ENCODE peak calls at places on chromosomes 12 and 14, in five cellular contexts. F, U, M, I and T are unnamed samples.

GRCh38 chr14:95679148-95679547 is 7.1 kb upstream of the TCL1B start:
- DNase-seq in F (no peak), U (no peak), M (no peak), I (no peak), T (no peak)

GRCh38 chr14:64549805-64550538 is at the start of gene PPP1R36:
- DNase-seq in F (no peak), U (no peak), M (no peak), I (peak), T (no peak)

GRCh38 chr12:99852666-99853065 is 132.1 kb downstream of the ANKS1B start:
- DNase-seq in F (no peak), U (no peak), M (no peak), I (no peak), T (no peak)

GRCh38 chr14:95098984-95099599 is 58.2 kb downstream of the DICER1 start:
- DNase-seq in F (peak), U (peak), M (peak), I (peak), T (peak)

GRCh38 chr14:72810201-72810600 is 83.7 kb downstream of the DPF3 start:
- DNase-seq in F (no peak), U (no peak), M (peak), I (no peak), T (no peak)

GRCh38 chr12:21248679-21249078 is 86.0 kb downstream of the SLCO1A2 start:
- DNase-seq in F (no peak), U (no peak), M (no peak), I (no peak), T (no peak)

GRCh38 chr12:22064968-22065367 is 18.9 kb downstream of the CMAS start:
- DNase-seq in F (no peak), U (no peak), M (no peak), I (no peak), T (no peak)

GRCh38 chr12:24255920-24256635 is 306.6 kb upstream of the SOX5 start:
- DNase-seq in F (no peak), U (no peak), M (no peak), I (no peak), T (no peak)

GRCh38 chr12:132400011-132400641 is 70.7 kb upstream of the GALNT9 start:
- DNase-seq in F (no peak), U (no peak), M (no peak), I (no peak), T (no peak)

GRCh38 chr14:30906752-30907658 is 32.6 kb downstream of the COCH start:
- DNase-seq in F (no peak), U (no peak), M (no peak), I (no peak), T (no peak)

GRCh38 chr12:128662106-128662505 is 161.7 kb downstream of the SLC15A4 start:
- DNase-seq in F (no peak), U (no peak), M (no peak), I (no peak), T (no peak)

GRCh38 chr12:89087149-89087834 is 265.0 kb downstream of the DUSP6 start:
- DNase-seq in F (no peak), U (no peak), M (no peak), I (no peak), T (no peak)

GRCh38 chr12:52862023-52862422 is 13.2 kb upstream of the KRT78 start:
- DNase-seq in F (no peak), U (no peak), M (no peak), I (no peak), T (no peak)

GRCh38 chr12:81798294-81798693 is 39.1 kb upstream of the PPFIA2 start:
- DNase-seq in F (no peak), U (no peak), M (no peak), I (no peak), T (no peak)

GRCh38 chr12:111607239-111607638 is 8.1 kb upstream of the ATXN2 start:
- DNase-seq in F (no peak), U (no peak), M (no peak), I (no peak), T (no peak)

GRCh38 chr12:128671528-128672042 is 152.2 kb downstream of the SLC15A4 start:
- DNase-seq in F (no peak), U (no peak), M (no peak), I (no peak), T (no peak)

GRCh38 chr14:46352876-46353275 is 298.7 kb downstream of the RPL10L start:
- DNase-seq in F (no peak), U (no peak), M (no peak), I (no peak), T (no peak)

GRCh38 chr12:93591137-93591868 is 18.8 kb downstream of the SOCS2 start:
- DNase-seq in F (peak), U (peak), M (no peak), I (peak), T (peak)

GRCh38 chr14:53723221-53723620 is 233.4 kb downstream of the BMP4 start:
- DNase-seq in F (no peak), U (no peak), M (no peak), I (no peak), T (no peak)

GRCh38 chr14:81478446-81478845 is 55.2 kb downstream of the SEL1L start:
- DNase-seq in F (no peak), U (no peak), M (no peak), I (no peak), T (no peak)

GRCh38 chr14:62914025-62914424 is 131.2 kb downstream of the KCNH5 start:
- DNase-seq in F (peak), U (peak), M (no peak), I (no peak), T (no peak)

GRCh38 chr12:65868133-65868705 is 43.9 kb downstream of the HMGA2 start:
- DNase-seq in F (peak), U (peak), M (no peak), I (no peak), T (no peak)

GRCh38 chr14:104196461-104197180 is 58.2 kb downstream of the KIF26A start:
- DNase-seq in F (no peak), U (no peak), M (no peak), I (no peak), T (no peak)

DNA sequence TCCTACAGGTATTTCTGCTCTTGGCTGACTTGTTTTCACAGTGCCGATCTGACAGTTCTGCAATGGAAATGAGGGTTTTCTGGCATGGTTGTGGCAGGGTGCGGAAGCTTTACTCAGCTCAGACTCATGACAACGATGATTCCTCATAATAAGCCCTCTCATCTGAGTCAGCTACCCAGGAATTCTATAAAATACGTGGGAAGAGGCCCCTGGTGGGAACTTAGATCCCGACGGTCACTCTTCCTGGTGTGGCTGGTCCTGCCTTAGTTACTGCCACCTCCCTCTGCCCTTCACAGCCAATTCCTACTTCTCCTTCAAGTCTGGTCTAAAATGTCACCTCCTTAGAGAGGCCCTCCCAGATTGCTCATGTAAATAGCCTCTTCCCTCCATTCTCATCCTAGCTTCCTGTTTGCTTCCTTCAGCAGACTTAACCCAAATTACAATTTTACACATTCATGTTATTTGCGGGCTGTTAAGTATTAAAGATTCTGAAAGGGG is 104.2 kb upstream of the MAP1LC3B2 start:
- DNase-seq in F (peak), U (peak), M (no peak), I (no peak), T (no peak)
- H3K27ac ChIP-seq in F (peak), U (peak), M (no peak), I (peak), T (peak)

GRCh38 chr14:67237591-67237990 is 3.6 kb upstream of the PALS1 start:
- DNase-seq in F (no peak), U (no peak), M (no peak), I (no peak), T (no peak)

GRCh38 chr14:67239582-67239981 is 1.7 kb upstream of the PALS1 start:
- DNase-seq in F (no peak), U (no peak), M (no peak), I (no peak), T (no peak)

GRCh38 chr14:67241416-67242362 is at the start of gene PALS1:
- DNase-seq in F (peak), U (peak), M (no peak), I (peak), T (peak)

GRCh38 chr14:67240978-67241415 is 238 bp upstream of the PALS1 start:
- DNase-seq in F (peak), U (peak), M (peak), I (peak), T (peak)

DNA sequence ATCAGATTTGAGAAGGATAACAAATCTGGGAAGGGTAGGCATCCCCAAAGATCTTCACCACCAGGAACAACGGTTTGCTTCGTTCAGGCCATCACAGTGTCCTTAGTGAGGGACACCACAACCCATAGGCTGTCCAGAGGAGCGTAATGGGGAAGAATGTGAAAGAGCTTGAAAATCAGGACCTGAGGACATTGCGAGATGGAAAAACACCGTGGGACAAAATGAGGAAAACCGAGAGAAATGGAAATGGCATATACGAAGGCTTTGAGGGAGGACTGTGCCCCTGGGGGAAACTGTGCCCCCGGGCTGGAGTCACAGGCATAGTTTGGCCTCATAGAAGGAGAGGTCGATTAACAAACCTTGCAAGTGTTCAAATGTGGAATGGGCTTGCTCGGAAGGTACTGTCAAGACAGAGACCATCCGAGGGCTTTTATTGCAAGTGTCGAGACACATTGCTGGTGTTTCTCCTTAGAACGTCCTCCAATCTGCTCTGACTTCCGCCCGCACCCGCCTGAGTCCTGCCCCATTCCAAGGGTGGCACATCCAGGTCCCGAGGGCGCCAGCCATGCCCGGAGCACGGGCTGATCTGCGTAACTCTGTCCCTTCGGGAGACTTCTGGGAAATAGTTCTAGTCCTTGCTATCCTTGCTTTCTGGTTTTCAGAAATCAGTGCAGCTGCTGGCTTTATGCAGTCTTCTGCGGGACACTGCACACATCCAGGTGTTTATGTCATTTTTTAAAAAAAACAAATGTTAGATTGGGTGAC is 885 bp upstream of the PALS1 start:
- DNase-seq in F (no peak), U (peak), M (peak), I (peak), T (no peak)
- H3K27ac ChIP-seq in F (peak), U (peak), M (no peak), I (peak), T (peak)

GRCh38 chr14:23286020-23286903 is at the start of gene HOMEZ:
- DNase-seq in F (peak), U (peak), M (peak), I (peak), T (peak)

GRCh38 chr14:23281247-23281646 is 4.7 kb downstream of the HOMEZ start:
- DNase-seq in F (no peak), U (no peak), M (no peak), I (no peak), T (no peak)

GRCh38 chr14:23286904-23287479 is 1.1 kb upstream of the HOMEZ start:
- DNase-seq in F (no peak), U (no peak), M (no peak), I (no peak), T (no peak)

GRCh38 chr14:23284654-23285529 is 1.0 kb downstream of the HOMEZ start:
- DNase-seq in F (no peak), U (peak), M (no peak), I (no peak), T (no peak)

DNA sequence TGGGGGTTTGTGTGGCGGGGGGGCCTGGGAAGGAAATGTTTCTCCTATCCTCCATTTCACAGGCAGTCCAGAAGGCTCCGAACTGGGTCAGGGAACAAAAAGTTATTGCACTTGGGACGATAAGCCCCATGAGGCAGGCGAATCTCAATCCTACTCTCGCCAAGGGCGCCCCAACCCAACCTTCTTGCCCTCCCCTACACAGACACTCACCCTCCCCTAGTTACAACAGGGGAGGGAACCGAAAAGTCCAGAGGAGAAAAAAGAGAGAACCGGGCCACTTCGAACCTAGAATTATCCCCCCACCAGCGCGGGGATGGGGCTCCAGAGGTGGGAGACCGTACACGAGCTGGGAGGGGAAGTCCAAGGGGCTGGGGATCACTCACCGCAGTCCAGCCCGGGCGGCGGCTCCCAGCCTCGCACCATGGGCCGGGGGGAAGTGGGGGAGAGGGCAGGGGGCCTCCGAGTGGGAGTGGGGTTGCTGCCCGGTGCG is 357 bp downstream of the HOMEZ start:
- DNase-seq in F (no peak), U (peak), M (peak), I (no peak), T (no peak)
- H3K27ac ChIP-seq in F (no peak), U (peak), M (peak), I (peak), T (peak)

GRCh38 chr12:27018071-27018470 is 3.9 kb upstream of the TM7SF3 start:
- DNase-seq in F (no peak), U (no peak), M (no peak), I (no peak), T (peak)

GRCh38 chr12:27014859-27015729 is 910 bp upstream of the TM7SF3 start:
- DNase-seq in F (no peak), U (no peak), M (no peak), I (no peak), T (no peak)

GRCh38 chr12:27014085-27014858 is at the start of gene TM7SF3:
- DNase-seq in F (peak), U (peak), M (peak), I (peak), T (peak)

GRCh38 chr12:27013606-27014084 is 539 bp downstream of the TM7SF3 start:
- DNase-seq in F (no peak), U (no peak), M (no peak), I (no peak), T (no peak)

DNA sequence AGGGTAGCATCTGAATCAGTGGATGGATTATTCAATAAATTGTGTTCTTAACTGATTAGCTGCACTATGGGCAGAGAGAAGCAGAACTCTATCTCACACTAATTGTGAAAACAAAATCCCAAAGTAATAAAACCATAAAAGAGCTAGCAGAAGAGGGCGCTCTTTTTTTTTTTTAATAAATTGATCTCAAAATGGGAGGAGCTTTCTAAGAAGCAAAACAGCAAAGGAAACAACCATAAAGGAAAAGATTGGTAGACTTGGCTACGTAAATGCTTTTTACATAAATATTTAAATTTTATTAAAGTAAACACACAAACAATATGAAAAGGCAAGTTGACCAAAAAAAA is 1.5 kb upstream of the TM7SF3 start:
- DNase-seq in F (no peak), U (peak), M (no peak), I (no peak), T (no peak)
- H3K27ac ChIP-seq in F (no peak), U (no peak), M (peak), I (no peak), T (no peak)

GRCh38 chr14:56004807-56005579 is 113.2 kb upstream of the PELI2 start:
- DNase-seq in F (peak), U (no peak), M (no peak), I (peak), T (no peak)
- H3K27ac ChIP-seq in F (peak), U (no peak), M (no peak), I (no peak), T (peak)

GRCh38 chr14:101409006-101409543 is 152.2 kb upstream of the DIO3 start:
- DNase-seq in F (no peak), U (no peak), M (no peak), I (no peak), T (no peak)

GRCh38 chr14:101408077-101408831 is 153.0 kb upstream of the DIO3 start:
- DNase-seq in F (peak), U (no peak), M (no peak), I (no peak), T (no peak)

GRCh38 chr14:101411770-101412169 is 149.5 kb upstream of the DIO3 start:
- DNase-seq in F (no peak), U (no peak), M (no peak), I (no peak), T (no peak)

GRCh38 chr14:101411151-101411550 is 150.1 kb upstream of the DIO3 start:
- DNase-seq in F (no peak), U (no peak), M (no peak), I (no peak), T (no peak)

DNA sequence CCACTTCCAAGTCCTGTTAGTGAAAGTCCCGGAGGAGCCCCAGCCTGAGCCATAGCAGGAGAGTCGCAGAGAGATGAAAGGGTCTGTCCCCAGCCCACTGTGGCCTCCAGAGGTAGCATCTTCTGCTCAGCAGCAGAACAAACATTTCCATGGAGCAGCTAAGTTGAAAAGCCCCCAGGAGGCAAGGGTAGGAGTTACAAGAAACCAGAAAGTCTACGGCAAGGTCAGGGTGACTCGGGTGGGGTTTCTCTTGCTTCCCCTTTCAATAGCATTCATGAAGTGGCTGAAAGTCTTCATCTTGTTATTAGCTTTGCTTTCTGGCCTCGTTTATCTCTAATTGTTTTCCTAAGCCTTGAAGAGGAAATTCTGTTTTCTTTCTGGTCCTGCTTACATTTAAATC is 151.2 kb upstream of the DIO3 start:
- DNase-seq in F (no peak), U (no peak), M (no peak), I (no peak), T (no peak)
- H3K27ac ChIP-seq in F (no peak), U (no peak), M (no peak), I (no peak), T (no peak)

GRCh38 chr12:109443794-109444193 is 33.3 kb downstream of the KCTD10 start:
- DNase-seq in F (no peak), U (no peak), M (no peak), I (no peak), T (no peak)

GRCh38 chr12:109436181-109436546 is 40.9 kb downstream of the KCTD10 start:
- DNase-seq in F (no peak), U (no peak), M (no peak), I (no peak), T (no peak)

GRCh38 chr12:109435428-109436180 is 41.5 kb downstream of the KCTD10 start:
- DNase-seq in F (no peak), U (no peak), M (no peak), I (no peak), T (no peak)

GRCh38 chr12:109440851-109441490 is 36.1 kb downstream of the KCTD10 start:
- DNase-seq in F (no peak), U (no peak), M (no peak), I (no peak), T (no peak)

DNA sequence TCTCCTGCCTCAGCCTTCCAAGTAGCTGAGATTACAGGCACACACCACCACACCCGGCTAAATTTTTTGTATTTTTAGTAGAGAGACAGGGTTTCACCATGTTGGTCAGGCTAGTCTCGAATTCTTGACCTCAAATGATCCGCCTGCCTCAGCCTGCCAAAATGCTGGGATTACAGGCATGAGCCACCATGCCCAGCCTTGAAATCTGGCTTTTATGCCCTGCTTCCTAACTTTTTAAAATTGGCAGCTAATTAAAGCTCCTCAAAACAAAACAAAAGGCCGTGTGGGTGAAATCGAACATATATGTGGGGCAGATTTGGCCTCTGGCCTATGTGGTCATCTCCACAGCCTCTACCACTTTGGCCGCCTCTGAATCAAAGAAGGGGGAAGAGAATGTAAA is 37.9 kb downstream of the KCTD10 start:
- DNase-seq in F (no peak), U (no peak), M (no peak), I (no peak), T (no peak)
- H3K27ac ChIP-seq in F (peak), U (no peak), M (no peak), I (no peak), T (no peak)

DNA sequence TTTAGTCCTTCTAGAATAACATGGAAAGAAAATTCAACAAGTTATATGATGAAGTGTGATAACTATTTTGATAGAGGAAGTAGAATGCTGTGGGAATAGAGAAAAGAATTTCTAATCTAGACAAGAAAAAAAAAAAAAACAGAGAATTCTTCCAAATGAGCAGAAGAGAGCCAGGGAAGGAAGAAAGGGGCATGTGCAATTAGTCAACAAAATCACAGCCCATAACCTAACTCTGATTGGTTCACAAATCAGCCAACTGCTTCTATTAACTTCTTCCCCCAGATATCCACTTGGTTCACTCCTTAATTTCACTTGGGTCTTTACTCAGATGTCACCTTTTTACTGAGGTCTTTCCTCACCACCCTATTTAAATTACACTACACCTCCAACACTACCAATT is 69.5 kb downstream of the BTG1 start:
- DNase-seq in F (no peak), U (no peak), M (no peak), I (no peak), T (no peak)
- H3K27ac ChIP-seq in F (peak), U (no peak), M (no peak), I (no peak), T (no peak)